ENCODE peak calls at places on chromosome 2, in eight cellular contexts. One of them, this sample, is unnamed.

GRCh38 chr2:190340369-190340768 is 3.0 kb upstream of the INPP1 start:
- DNase-seq in astrocyte of the spinal cord: no peak
- DNase-seq in stimulated activated naive B cell treated with anti-CD40 and anti-IgM and Interleukin-4, amounts not matched to agents 10 μg/mL and 1 μg/mL and 100 μg/mL, for 72 hours: no peak
- DNase-seq in GM12865: no peak
- DNase-seq in EL: peak
- DNase-seq in amniotic epithelial cell: peak
- DNase-seq in T1000: no peak
- DNase-seq in ELR: peak
- DNase-seq in this sample: peak

GRCh38 chr2:238277695-238278094 is 10.7 kb downstream of the PER2 start:
- DNase-seq in T1000: no peak
- DNase-seq in EL: no peak
- DNase-seq in astrocyte of the spinal cord: no peak
- DNase-seq in amniotic epithelial cell: peak
- DNase-seq in ELR: no peak
- DNase-seq in stimulated activated naive B cell treated with anti-CD40 and anti-IgM and Interleukin-4, amounts not matched to agents 10 μg/mL and 1 μg/mL and 100 μg/mL, for 72 hours: no peak
- DNase-seq in GM12865: no peak
- DNase-seq in this sample: no peak

GRCh38 chr2:219175928-219176817 is 552 bp downstream of the CNPPD1 start:
- DNase-seq in astrocyte of the spinal cord: peak
- DNase-seq in amniotic epithelial cell: peak
- DNase-seq in T1000: peak
- DNase-seq in EL: peak
- DNase-seq in GM12865: peak
- DNase-seq in ELR: peak
- DNase-seq in stimulated activated naive B cell treated with anti-CD40 and anti-IgM and Interleukin-4, amounts not matched to agents 10 μg/mL and 1 μg/mL and 100 μg/mL, for 72 hours: peak
- DNase-seq in this sample: peak

GRCh38 chr2:53770264-53770663 is 2.7 kb downstream of the CHAC2 start:
- DNase-seq in ELR: no peak
- DNase-seq in GM12865: no peak
- DNase-seq in amniotic epithelial cell: peak
- DNase-seq in T1000: no peak
- DNase-seq in stimulated activated naive B cell treated with anti-CD40 and anti-IgM and Interleukin-4, amounts not matched to agents 10 μg/mL and 1 μg/mL and 100 μg/mL, for 72 hours: no peak
- DNase-seq in astrocyte of the spinal cord: no peak
- DNase-seq in EL: no peak
- DNase-seq in this sample: no peak

GRCh38 chr2:224004105-224004715 is 34.9 kb downstream of the SERPINE2 start:
- DNase-seq in stimulated activated naive B cell treated with anti-CD40 and anti-IgM and Interleukin-4, amounts not matched to agents 10 μg/mL and 1 μg/mL and 100 μg/mL, for 72 hours: no peak
- DNase-seq in T1000: no peak
- DNase-seq in amniotic epithelial cell: peak
- DNase-seq in GM12865: no peak
- DNase-seq in EL: no peak
- DNase-seq in ELR: no peak
- DNase-seq in astrocyte of the spinal cord: no peak
- DNase-seq in this sample: no peak

GRCh38 chr2:238176565-238176964 is 17.8 kb downstream of the ERFE start:
- DNase-seq in EL: no peak
- DNase-seq in astrocyte of the spinal cord: no peak
- DNase-seq in ELR: no peak
- DNase-seq in T1000: no peak
- DNase-seq in stimulated activated naive B cell treated with anti-CD40 and anti-IgM and Interleukin-4, amounts not matched to agents 10 μg/mL and 1 μg/mL and 100 μg/mL, for 72 hours: no peak
- DNase-seq in GM12865: no peak
- DNase-seq in amniotic epithelial cell: no peak
- DNase-seq in this sample: no peak

GRCh38 chr2:27832396-27832795 is 57.8 kb downstream of the RBKS start:
- DNase-seq in astrocyte of the spinal cord: peak
- DNase-seq in T1000: no peak
- DNase-seq in amniotic epithelial cell: peak
- DNase-seq in stimulated activated naive B cell treated with anti-CD40 and anti-IgM and Interleukin-4, amounts not matched to agents 10 μg/mL and 1 μg/mL and 100 μg/mL, for 72 hours: no peak
- DNase-seq in ELR: peak
- DNase-seq in EL: peak
- DNase-seq in GM12865: no peak
- DNase-seq in this sample: peak

GRCh38 chr2:167404896-167405295 is 516.6 kb downstream of the XIRP2 start:
- DNase-seq in amniotic epithelial cell: peak
- DNase-seq in stimulated activated naive B cell treated with anti-CD40 and anti-IgM and Interleukin-4, amounts not matched to agents 10 μg/mL and 1 μg/mL and 100 μg/mL, for 72 hours: no peak
- DNase-seq in ELR: peak
- DNase-seq in GM12865: no peak
- DNase-seq in EL: peak
- DNase-seq in T1000: no peak
- DNase-seq in astrocyte of the spinal cord: peak
- DNase-seq in this sample: no peak

GRCh38 chr2:67514515-67514914 is 117.4 kb downstream of the ETAA1 start:
- DNase-seq in astrocyte of the spinal cord: peak
- DNase-seq in ELR: peak
- DNase-seq in GM12865: no peak
- DNase-seq in EL: peak
- DNase-seq in amniotic epithelial cell: no peak
- DNase-seq in stimulated activated naive B cell treated with anti-CD40 and anti-IgM and Interleukin-4, amounts not matched to agents 10 μg/mL and 1 μg/mL and 100 μg/mL, for 72 hours: no peak
- DNase-seq in T1000: no peak
- DNase-seq in this sample: no peak

GRCh38 chr2:117858892-117859531 is 44.5 kb downstream of the DDX18 start:
- DNase-seq in ELR: no peak
- DNase-seq in stimulated activated naive B cell treated with anti-CD40 and anti-IgM and Interleukin-4, amounts not matched to agents 10 μg/mL and 1 μg/mL and 100 μg/mL, for 72 hours: no peak
- DNase-seq in amniotic epithelial cell: no peak
- DNase-seq in EL: no peak
- DNase-seq in astrocyte of the spinal cord: no peak
- DNase-seq in GM12865: no peak
- DNase-seq in T1000: no peak
- DNase-seq in this sample: no peak

GRCh38 chr2:110788936-110789335 is 56.6 kb downstream of the ACOXL start:
- DNase-seq in ELR: no peak
- DNase-seq in EL: no peak
- DNase-seq in T1000: no peak
- DNase-seq in amniotic epithelial cell: no peak
- DNase-seq in GM12865: no peak
- DNase-seq in astrocyte of the spinal cord: no peak
- DNase-seq in stimulated activated naive B cell treated with anti-CD40 and anti-IgM and Interleukin-4, amounts not matched to agents 10 μg/mL and 1 μg/mL and 100 μg/mL, for 72 hours: no peak
- DNase-seq in this sample: no peak

GRCh38 chr2:197858607-197859140 is 54.3 kb downstream of the PLCL1 start:
- DNase-seq in amniotic epithelial cell: peak
- DNase-seq in ELR: no peak
- DNase-seq in GM12865: no peak
- DNase-seq in stimulated activated naive B cell treated with anti-CD40 and anti-IgM and Interleukin-4, amounts not matched to agents 10 μg/mL and 1 μg/mL and 100 μg/mL, for 72 hours: no peak
- DNase-seq in astrocyte of the spinal cord: no peak
- DNase-seq in T1000: no peak
- DNase-seq in EL: no peak
- DNase-seq in this sample: no peak

GRCh38 chr2:151238527-151239487 is 22.9 kb downstream of the RBM43 start:
- DNase-seq in ELR: peak
- DNase-seq in astrocyte of the spinal cord: peak
- DNase-seq in GM12865: peak
- DNase-seq in T1000: peak
- DNase-seq in amniotic epithelial cell: peak
- DNase-seq in EL: peak
- DNase-seq in stimulated activated naive B cell treated with anti-CD40 and anti-IgM and Interleukin-4, amounts not matched to agents 10 μg/mL and 1 μg/mL and 100 μg/mL, for 72 hours: peak
- DNase-seq in this sample: peak

GRCh38 chr2:9736008-9736407 is 105.2 kb upstream of the YWHAQ start:
- DNase-seq in T1000: no peak
- DNase-seq in ELR: no peak
- DNase-seq in EL: no peak
- DNase-seq in GM12865: no peak
- DNase-seq in stimulated activated naive B cell treated with anti-CD40 and anti-IgM and Interleukin-4, amounts not matched to agents 10 μg/mL and 1 μg/mL and 100 μg/mL, for 72 hours: no peak
- DNase-seq in astrocyte of the spinal cord: no peak
- DNase-seq in amniotic epithelial cell: no peak
- DNase-seq in this sample: no peak

GRCh38 chr2:227891673-227892072 is 20.2 kb downstream of the DAW1 start:
- DNase-seq in EL: no peak
- DNase-seq in amniotic epithelial cell: no peak
- DNase-seq in astrocyte of the spinal cord: no peak
- DNase-seq in GM12865: no peak
- DNase-seq in T1000: no peak
- DNase-seq in ELR: no peak
- DNase-seq in stimulated activated naive B cell treated with anti-CD40 and anti-IgM and Interleukin-4, amounts not matched to agents 10 μg/mL and 1 μg/mL and 100 μg/mL, for 72 hours: no peak
- DNase-seq in this sample: no peak

GRCh38 chr2:188324067-188324466 is 32.4 kb downstream of the GULP1 start:
- DNase-seq in ELR: peak
- DNase-seq in T1000: no peak
- DNase-seq in stimulated activated naive B cell treated with anti-CD40 and anti-IgM and Interleukin-4, amounts not matched to agents 10 μg/mL and 1 μg/mL and 100 μg/mL, for 72 hours: no peak
- DNase-seq in astrocyte of the spinal cord: peak
- DNase-seq in GM12865: no peak
- DNase-seq in EL: peak
- DNase-seq in amniotic epithelial cell: no peak
- DNase-seq in this sample: no peak

GRCh38 chr2:235000426-235001236 is 48.8 kb downstream of the SH3BP4 start:
- DNase-seq in astrocyte of the spinal cord: no peak
- DNase-seq in stimulated activated naive B cell treated with anti-CD40 and anti-IgM and Interleukin-4, amounts not matched to agents 10 μg/mL and 1 μg/mL and 100 μg/mL, for 72 hours: no peak
- DNase-seq in EL: no peak
- DNase-seq in ELR: no peak
- DNase-seq in GM12865: no peak
- DNase-seq in amniotic epithelial cell: peak
- DNase-seq in T1000: no peak
- DNase-seq in this sample: no peak

GRCh38 chr2:173343921-173344320 is 10.8 kb upstream of the CDCA7 start:
- DNase-seq in astrocyte of the spinal cord: no peak
- DNase-seq in amniotic epithelial cell: no peak
- DNase-seq in ELR: no peak
- DNase-seq in EL: no peak
- DNase-seq in T1000: no peak
- DNase-seq in GM12865: no peak
- DNase-seq in stimulated activated naive B cell treated with anti-CD40 and anti-IgM and Interleukin-4, amounts not matched to agents 10 μg/mL and 1 μg/mL and 100 μg/mL, for 72 hours: no peak
- DNase-seq in this sample: no peak

GRCh38 chr2:116922414-116922813 is 892.1 kb upstream of the DDX18 start:
- DNase-seq in stimulated activated naive B cell treated with anti-CD40 and anti-IgM and Interleukin-4, amounts not matched to agents 10 μg/mL and 1 μg/mL and 100 μg/mL, for 72 hours: no peak
- DNase-seq in EL: no peak
- DNase-seq in T1000: no peak
- DNase-seq in astrocyte of the spinal cord: no peak
- DNase-seq in GM12865: no peak
- DNase-seq in ELR: no peak
- DNase-seq in amniotic epithelial cell: no peak
- DNase-seq in this sample: no peak

GRCh38 chr2:42028571-42029148 is 19.2 kb upstream of the PKDCC start:
- DNase-seq in astrocyte of the spinal cord: peak
- DNase-seq in amniotic epithelial cell: no peak
- DNase-seq in EL: no peak
- DNase-seq in stimulated activated naive B cell treated with anti-CD40 and anti-IgM and Interleukin-4, amounts not matched to agents 10 μg/mL and 1 μg/mL and 100 μg/mL, for 72 hours: no peak
- DNase-seq in T1000: no peak
- DNase-seq in ELR: no peak
- DNase-seq in GM12865: peak
- DNase-seq in this sample: no peak

GRCh38 chr2:16323551-16324543 is 341.8 kb downstream of the CYRIA start:
- DNase-seq in EL: no peak
- DNase-seq in amniotic epithelial cell: no peak
- DNase-seq in stimulated activated naive B cell treated with anti-CD40 and anti-IgM and Interleukin-4, amounts not matched to agents 10 μg/mL and 1 μg/mL and 100 μg/mL, for 72 hours: no peak
- DNase-seq in ELR: no peak
- DNase-seq in GM12865: no peak
- DNase-seq in astrocyte of the spinal cord: no peak
- DNase-seq in T1000: no peak
- DNase-seq in this sample: no peak

GRCh38 chr2:218812096-218812815 is 19.3 kb downstream of the PRKAG3 start:
- DNase-seq in stimulated activated naive B cell treated with anti-CD40 and anti-IgM and Interleukin-4, amounts not matched to agents 10 μg/mL and 1 μg/mL and 100 μg/mL, for 72 hours: no peak
- DNase-seq in ELR: no peak
- DNase-seq in GM12865: no peak
- DNase-seq in amniotic epithelial cell: no peak
- DNase-seq in astrocyte of the spinal cord: no peak
- DNase-seq in EL: no peak
- DNase-seq in T1000: no peak
- DNase-seq in this sample: no peak

GRCh38 chr2:166563894-166564293 is 69.8 kb upstream of the SCN7A start:
- DNase-seq in astrocyte of the spinal cord: no peak
- DNase-seq in EL: no peak
- DNase-seq in amniotic epithelial cell: peak
- DNase-seq in stimulated activated naive B cell treated with anti-CD40 and anti-IgM and Interleukin-4, amounts not matched to agents 10 μg/mL and 1 μg/mL and 100 μg/mL, for 72 hours: no peak
- DNase-seq in T1000: no peak
- DNase-seq in ELR: peak
- DNase-seq in GM12865: no peak
- DNase-seq in this sample: no peak

GRCh38 chr2:165815742-165816141 is 21.7 kb upstream of the GALNT3 start:
- DNase-seq in GM12865: no peak
- DNase-seq in ELR: no peak
- DNase-seq in stimulated activated naive B cell treated with anti-CD40 and anti-IgM and Interleukin-4, amounts not matched to agents 10 μg/mL and 1 μg/mL and 100 μg/mL, for 72 hours: no peak
- DNase-seq in amniotic epithelial cell: no peak
- DNase-seq in EL: no peak
- DNase-seq in astrocyte of the spinal cord: no peak
- DNase-seq in T1000: no peak
- DNase-seq in this sample: no peak

GRCh38 chr2:27162151-27163121 is 13.6 kb downstream of the TCF23 start:
- DNase-seq in GM12865: peak
- DNase-seq in stimulated activated naive B cell treated with anti-CD40 and anti-IgM and Interleukin-4, amounts not matched to agents 10 μg/mL and 1 μg/mL and 100 μg/mL, for 72 hours: no peak
- DNase-seq in amniotic epithelial cell: peak
- DNase-seq in EL: peak
- DNase-seq in astrocyte of the spinal cord: no peak
- DNase-seq in ELR: peak
- DNase-seq in T1000: no peak
- DNase-seq in this sample: no peak

GRCh38 chr2:105455488-105455991 is 56.7 kb upstream of the FHL2 start:
- DNase-seq in T1000: peak
- DNase-seq in ELR: peak
- DNase-seq in EL: peak
- DNase-seq in amniotic epithelial cell: peak
- DNase-seq in GM12865: no peak
- DNase-seq in stimulated activated naive B cell treated with anti-CD40 and anti-IgM and Interleukin-4, amounts not matched to agents 10 μg/mL and 1 μg/mL and 100 μg/mL, for 72 hours: no peak
- DNase-seq in astrocyte of the spinal cord: peak
- DNase-seq in this sample: peak